ENCODE peak calls at places on chromosomes 2 and 18, in four cellular contexts. Q, Y, C and M are unnamed samples.

GRCh38 chr18:32019251-32019943 is 772 bp downstream of the RNF125 start:
- DNase-seq in C (peak; percentile 55), Y (peak; percentile 53), Q (peak; percentile 64), M (peak; percentile 60)

GRCh38 chr2:160269803-160270570 is 69.9 kb upstream of the ITGB6 start:
- DNase-seq in C (no peak), Q (peak; percentile 76), Y (peak; percentile 88), M (peak; percentile 96)

GRCh38 chr2:88500691-88501090 is 48.2 kb upstream of the FOXI3 start:
- DNase-seq in Y (no peak), C (no peak), Q (no peak), M (no peak)

GRCh38 chr2:27593240-27593639 is 10.4 kb downstream of the ZNF512 start:
- DNase-seq in Q (no peak), C (no peak), Y (no peak), M (no peak)

GRCh38 chr18:9092665-9093064 is 9.8 kb upstream of the NDUFV2 start:
- DNase-seq in Y (no peak), Q (no peak), C (no peak), M (no peak)

GRCh38 chr2:32900246-32901000 is 46.3 kb upstream of the LTBP1 start:
- DNase-seq in Q (no peak), C (no peak), Y (no peak), M (no peak)

GRCh38 chr18:24914148-24914525 is 437.8 kb downstream of the ZNF521 start:
- DNase-seq in Q (peak; percentile 7), Y (no peak), C (no peak), M (no peak)

GRCh38 chr2:241745276-241745675 is 10.8 kb downstream of the D2HGDH start:
- DNase-seq in C (no peak), Y (no peak), Q (no peak), M (no peak)

GRCh38 chr2:215900203-215900611 is 113.1 kb downstream of the MREG start:
- DNase-seq in C (no peak), Q (no peak), Y (no peak), M (peak; percentile 54)

GRCh38 chr2:188765522-188765921 is 208.7 kb upstream of the COL3A1 start:
- DNase-seq in Q (no peak), Y (no peak), C (no peak), M (no peak)

GRCh38 chr2:172674034-172674967 is 61.3 kb upstream of the RAPGEF4 start:
- DNase-seq in C (no peak), Y (peak; percentile 55), Q (no peak), M (peak; percentile 83)

GRCh38 chr2:8456149-8457091 is 225.4 kb upstream of the ID2 start:
- DNase-seq in Y (no peak), Q (no peak), C (no peak), M (no peak)

GRCh38 chr2:7165736-7166135 is 248.5 kb downstream of the RNF144A start:
- DNase-seq in Q (no peak), C (no peak), Y (no peak), M (no peak)

GRCh38 chr2:174125151-174125550 is 123.2 kb downstream of the OLA1 start:
- DNase-seq in Q (no peak), C (no peak), Y (no peak), M (no peak)

GRCh38 chr2:96811916-96812315 is 4.2 kb upstream of the CNNM3 start:
- DNase-seq in Q (no peak), C (no peak), Y (peak; percentile 69), M (no peak)

GRCh38 chr18:51197661-51198424 is at the start of gene MEX3C:
- DNase-seq in C (peak; percentile 97), Q (peak; percentile 92), Y (peak; percentile 99), M (peak; percentile 100)

GRCh38 chr2:96636772-96637171 is 1.3 kb downstream of the KANSL3 start:
- DNase-seq in C (no peak), Y (peak; percentile 31), Q (peak; percentile 32), M (no peak)

DNA sequence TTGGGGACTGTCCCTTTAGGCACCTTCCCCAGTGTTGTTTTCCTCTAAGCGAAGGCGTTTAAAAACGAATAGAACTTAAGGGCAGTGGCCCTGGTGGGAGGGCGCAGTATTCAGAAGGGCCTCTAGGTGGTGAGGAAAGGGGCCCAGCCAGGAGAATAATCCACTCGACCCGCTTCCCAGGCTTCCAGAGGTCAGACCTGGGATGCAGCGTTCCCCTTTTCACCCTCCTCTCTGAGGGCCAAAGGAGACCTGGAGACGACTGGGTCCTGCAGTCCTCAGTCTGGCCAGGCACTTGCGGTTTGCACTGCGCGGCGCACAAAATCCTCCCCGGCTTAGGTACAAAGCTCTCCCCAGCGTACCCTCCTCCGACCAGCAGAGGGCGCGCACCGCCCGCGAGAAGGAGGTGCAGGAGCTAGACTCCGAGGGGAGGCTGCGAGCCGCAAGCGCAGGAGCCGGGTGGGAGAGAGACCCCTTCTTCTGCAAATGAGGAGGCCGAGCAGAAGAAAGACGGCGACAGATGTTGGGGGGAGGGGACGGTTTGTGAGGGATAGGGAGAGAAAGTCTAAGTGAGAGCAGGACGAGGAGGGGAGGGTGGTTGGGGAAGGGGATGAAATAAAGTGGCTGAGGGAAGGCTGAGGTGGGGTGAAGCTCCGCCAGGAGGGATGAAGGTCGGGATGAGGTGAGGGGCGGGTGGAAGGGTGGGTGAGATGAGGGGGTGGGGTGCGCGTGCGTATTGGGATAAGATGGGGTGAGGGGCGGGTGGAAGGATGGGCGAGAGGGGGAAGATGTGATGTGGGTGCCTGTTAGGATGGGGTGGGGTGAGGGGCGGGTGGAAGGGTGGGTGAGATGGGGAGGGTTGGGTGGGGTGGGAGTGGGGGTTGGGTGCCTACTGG is 4.9 kb downstream of the FEV start:
- DNase-seq in Q (peak; percentile 88), Y (peak; percentile 82), C (peak; percentile 71), M (peak; percentile 87)
- H3K4me1 ChIP-seq in Q (peaks cover 28% of the 10 kb centered on the region), Y (peaks cover 31% of the 10 kb centered on the region), C (no peaks in the 10 kb centered on the region), M (no peaks in the 10 kb centered on the region)

GRCh38 chr2:191311627-191312026 is 66.4 kb downstream of the MYO1B start:
- DNase-seq in C (no peak), Y (no peak), Q (no peak), M (no peak)
- H3K27ac ChIP-seq in C (peak overlapping the region; percentile 91), Y (no peak overlapping the region), Q (peak overlapping the region; percentile 64), M (no peak overlapping the region)

DNA sequence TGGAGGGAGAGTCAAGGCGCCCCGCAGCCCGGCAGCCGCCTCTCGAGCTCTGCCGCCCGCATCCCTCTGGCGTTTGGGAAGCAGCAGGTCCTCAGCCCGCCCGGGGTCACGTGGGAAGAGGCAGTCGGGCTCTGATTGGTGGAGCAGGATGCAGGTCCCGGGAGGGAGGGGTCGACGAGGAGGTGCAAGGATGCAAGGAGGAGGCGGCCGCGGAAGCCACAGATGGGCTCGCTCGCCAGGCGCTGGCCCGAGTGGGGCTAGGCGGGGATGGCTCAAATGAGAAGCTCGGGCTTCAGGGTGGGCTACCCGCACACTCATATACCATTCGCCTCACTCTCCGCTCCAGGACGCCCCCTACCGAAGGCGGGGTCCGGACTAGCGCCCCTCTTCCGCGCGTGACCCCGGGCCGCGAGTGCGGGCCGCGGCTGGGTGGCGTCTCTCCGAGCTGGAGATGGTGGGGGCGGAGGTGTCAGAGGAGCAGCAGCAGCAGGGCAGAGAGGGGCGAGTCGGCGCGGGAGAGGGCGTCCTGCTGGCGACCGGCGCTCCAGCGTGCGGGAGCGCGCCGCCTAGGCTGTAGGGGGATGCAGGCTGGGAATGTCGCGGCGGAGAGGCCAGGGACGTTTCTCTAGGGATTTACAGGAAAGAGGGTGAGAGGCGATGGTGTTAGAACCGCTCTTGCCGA is at the start of gene TMEFF2:
- DNase-seq in Y (peak; percentile 71), Q (peak; percentile 98), C (peak; percentile 77), M (peak; percentile 59)
- H3K27me3 ChIP-seq in Y (peaks cover 94% of the 10 kb centered on the region), Q (no peaks in the 10 kb centered on the region), C (peaks cover 67% of the 10 kb centered on the region), M (no peaks in the 10 kb centered on the region)

GRCh38 chr2:3099145-3099859 is 278.3 kb downstream of the EIPR1 start:
- DNase-seq in Y (no peak), Q (no peak), C (no peak), M (no peak)

GRCh38 chr2:3099860-3100234 is 277.8 kb downstream of the EIPR1 start:
- DNase-seq in Y (no peak), C (no peak), Q (no peak), M (no peak)

GRCh38 chr2:3097804-3098203 is 279.8 kb downstream of the EIPR1 start:
- DNase-seq in Y (no peak), C (no peak), Q (no peak), M (no peak)

GRCh38 chr2:3100386-3100785 is 277.2 kb downstream of the EIPR1 start:
- DNase-seq in Y (no peak), Q (no peak), C (no peak), M (no peak)

DNA sequence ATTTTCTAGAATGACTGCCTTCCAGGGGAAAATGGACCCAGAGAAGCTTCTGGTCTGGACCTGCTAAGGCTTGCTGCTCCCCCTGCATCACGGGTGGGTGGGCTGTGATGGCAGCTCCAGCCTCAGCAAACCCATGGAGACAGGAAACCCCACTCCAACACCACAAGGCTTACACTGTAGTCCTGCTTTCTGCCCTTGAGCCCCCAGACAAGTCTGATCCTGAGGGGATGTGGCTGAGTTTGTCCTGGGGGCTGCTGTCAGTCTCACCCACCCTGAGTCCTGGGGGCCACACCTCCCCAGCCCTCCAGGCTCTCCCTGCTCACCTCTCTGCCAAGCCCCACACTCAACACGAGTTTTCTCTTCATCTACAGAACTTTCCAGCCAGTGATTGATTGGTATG is 279.4 kb downstream of the EIPR1 start:
- DNase-seq in Y (no peak), Q (no peak), C (no peak), M (no peak)
- H3K4me1 ChIP-seq in Y (no peaks in the 10 kb centered on the region), Q (peaks cover 61% of the 10 kb centered on the region), C (no peaks in the 10 kb centered on the region), M (no peaks in the 10 kb centered on the region)

GRCh38 chr18:58979615-58980014 is 114.9 kb downstream of the ZNF532 start:
- DNase-seq in C (no peak), Y (no peak), Q (no peak), M (no peak)
- H3K27ac ChIP-seq in C (no peak overlapping the region), Y (no peak overlapping the region), Q (no peak overlapping the region), M (no peak overlapping the region)

GRCh38 chr2:26559044-26559405 is 81.1 kb upstream of the OTOF start:
- DNase-seq in C (peak; percentile 22), Q (no peak), Y (no peak), M (peak; percentile 54)
- H3K27me3 ChIP-seq in C (peaks cover 51% of the 10 kb centered on the region), Q (peaks cover 79% of the 10 kb centered on the region), Y (peaks cover 80% of the 10 kb centered on the region), M (no peaks in the 10 kb centered on the region)

GRCh38 chr2:165572155-165572554 is 102.7 kb downstream of the CSRNP3 start:
- DNase-seq in Q (peak; percentile 35), C (no peak), Y (no peak), M (no peak)
- H3K4me1 ChIP-seq in Q (peaks cover 17% of the 10 kb centered on the region), C (no peaks in the 10 kb centered on the region), Y (peaks cover 6% of the 10 kb centered on the region), M (no peaks in the 10 kb centered on the region)

DNA sequence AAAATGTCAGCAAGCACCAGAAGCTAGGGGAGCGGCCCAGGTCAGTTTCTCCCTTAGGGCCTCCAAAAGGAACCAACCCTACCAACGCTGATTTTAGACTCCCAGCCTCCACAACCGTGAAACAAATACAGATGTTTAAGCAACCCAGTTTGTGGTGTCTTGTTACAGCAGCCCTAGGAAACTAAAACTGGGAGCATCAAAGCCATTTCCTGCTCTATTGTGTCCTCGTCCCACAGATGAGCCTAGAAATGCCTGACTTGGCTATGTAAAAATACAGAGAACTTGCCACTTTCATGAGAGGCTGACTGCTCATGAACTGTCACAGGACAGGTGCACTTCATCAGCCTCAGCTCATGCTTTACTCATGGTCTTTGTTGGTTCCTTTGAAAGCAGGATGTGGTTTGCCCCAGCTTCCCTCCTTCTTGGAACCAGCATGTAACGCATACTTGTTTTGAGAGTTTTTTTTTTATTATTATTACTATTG is 97.6 kb upstream of the SLC39A10 start:
- DNase-seq in Q (no peak), Y (no peak), C (no peak), M (no peak)
- H3K27ac ChIP-seq in Q (peak overlapping the region; percentile 96), Y (peak overlapping the region; percentile 53), C (peak overlapping the region; percentile 86), M (no peak overlapping the region)

GRCh38 chr2:85759257-85759613 is 5.4 kb downstream of the ATOH8 start:
- DNase-seq in Q (no peak), C (no peak), Y (no peak), M (no peak)
- H3K27me3 ChIP-seq in Q (no peaks in the 10 kb centered on the region), C (peaks cover 28% of the 10 kb centered on the region), Y (no peaks in the 10 kb centered on the region), M (no peaks in the 10 kb centered on the region)